ENCODE peak calls at places on chromosomes 6 and 20, in eight cellular contexts. P, W, X, S, D, J, C and M are unnamed samples.

GRCh38 chr6:151056230-151056907 is 183.4 kb upstream of the AKAP12 start:
- DNase-seq in X (no peak), D (no peak), W (no peak), J (no peak), C (no peak), S (no peak), P (no peak), M (no peak)

GRCh38 chr6:2993755-2994317 is 5.9 kb upstream of the NQO2 start:
- DNase-seq in S (no peak), J (no peak), X (no peak), P (no peak), D (no peak), C (no peak), W (no peak), M (no peak)

GRCh38 chr6:145020114-145020513 is 715.2 kb downstream of the EPM2A start:
- DNase-seq in W (no peak), P (no peak), S (no peak), J (no peak), D (no peak), C (no peak), X (no peak), M (no peak)

GRCh38 chr20:4956200-4956810 is 45.0 kb downstream of the SLC23A2 start:
- DNase-seq in P (no peak), C (no peak), W (peak; percentile 51), S (peak; percentile 61), J (no peak), X (peak; percentile 39), D (no peak), M (peak; percentile 8)

GRCh38 chr20:10074513-10074912 is 39.7 kb downstream of the ANKEF1 start:
- DNase-seq in D (no peak), J (peak; percentile 54), P (peak; percentile 32), S (peak; percentile 97), X (no peak), W (peak; percentile 78), C (peak; percentile 46), M (peak; percentile 28)

GRCh38 chr6:44342489-44342888 is at the start of gene SPATS1:
- DNase-seq in X (no peak), P (no peak), J (peak; percentile 45), W (no peak), C (no peak), S (peak; percentile 15), D (peak; percentile 46), M (no peak)

GRCh38 chr20:16501236-16501635 is 72.0 kb downstream of the KIF16B start:
- DNase-seq in C (no peak), W (no peak), P (no peak), S (no peak), X (no peak), J (no peak), D (no peak), M (no peak)

GRCh38 chr20:38999965-39000910 is 38.1 kb downstream of the DHX35 start:
- DNase-seq in X (no peak), S (no peak), P (no peak), W (no peak), C (no peak), D (no peak), J (no peak), M (no peak)

GRCh38 chr6:13044390-13044789 is 283.9 kb downstream of the TBC1D7 start:
- DNase-seq in J (no peak), D (no peak), P (no peak), C (no peak), S (peak; percentile 17), W (no peak), X (peak; percentile 75), M (peak; percentile 60)

GRCh38 chr20:58303547-58303946 is 6.0 kb upstream of the RAB22A start:
- DNase-seq in P (no peak), C (no peak), D (no peak), S (no peak), J (no peak), W (no peak), X (no peak), M (no peak)

GRCh38 chr6:133548409-133548808 is 307.3 kb downstream of the EYA4 start:
- DNase-seq in W (peak; percentile 41), J (no peak), C (peak; percentile 70), S (no peak), D (peak; percentile 58), X (no peak), P (peak; percentile 22), M (peak; percentile 56)

GRCh38 chr20:52305843-52306242 is 114.3 kb upstream of the ZFP64 start:
- DNase-seq in S (no peak), W (no peak), X (no peak), P (no peak), D (no peak), J (no peak), C (no peak), M (no peak)

GRCh38 chr6:74731921-74732320 is 473.9 kb downstream of the COL12A1 start:
- DNase-seq in C (peak; percentile 24), D (no peak), J (no peak), S (peak; percentile 12), P (no peak), X (no peak), W (peak; percentile 27), M (no peak)

GRCh38 chr20:46701556-46701955 is 7.9 kb upstream of the SLC2A10 start:
- DNase-seq in C (no peak), J (no peak), W (peak; percentile 34), X (no peak), S (no peak), P (no peak), D (no peak), M (no peak)

GRCh38 chr20:46012926-46013825 is 4.5 kb downstream of the MMP9 start:
- DNase-seq in D (no peak), J (no peak), X (no peak), W (no peak), S (no peak), C (no peak), P (no peak), M (no peak)

GRCh38 chr6:109865968-109866367 is 112.1 kb upstream of the GPR6 start:
- DNase-seq in W (no peak), S (no peak), D (no peak), J (no peak), P (no peak), C (no peak), X (no peak), M (no peak)

GRCh38 chr6:121510568-121511177 is 75.2 kb downstream of the GJA1 start:
- DNase-seq in P (no peak), C (no peak), X (no peak), W (no peak), D (no peak), J (no peak), S (peak; percentile 36), M (peak; percentile 19)

GRCh38 chr6:24054388-24054787 is 71.6 kb upstream of the NRSN1 start:
- DNase-seq in J (no peak), C (no peak), P (no peak), X (no peak), D (no peak), W (no peak), S (no peak), M (no peak)
- TF ChIP-seq CTCF in J (no peak), C (no peak), P (no peak), X (no peak), D (no peak), W (no peak), S (no peak), M (no peak)

DNA sequence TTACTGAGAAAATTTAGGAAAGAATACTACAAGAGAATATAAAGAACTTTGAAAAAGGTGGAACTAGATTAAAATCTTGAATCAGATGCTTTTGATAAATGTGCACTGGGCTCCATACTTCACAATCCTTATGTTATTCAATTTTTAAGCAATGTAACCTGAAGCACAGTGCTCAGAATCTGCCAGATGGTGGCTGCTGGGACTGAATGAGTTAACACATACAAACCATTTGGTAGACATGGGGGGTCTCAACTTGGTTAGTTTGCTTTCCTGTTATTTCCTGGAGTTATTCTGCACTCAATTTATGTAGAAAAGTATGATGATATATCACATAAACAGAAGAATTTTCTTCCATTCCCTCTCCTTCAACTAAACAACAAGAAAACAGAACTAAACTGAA is 326.5 kb downstream of the RNGTT start:
- DNase-seq in C (no peak), X (no peak), P (no peak), D (no peak), W (no peak), S (no peak), J (peak; percentile 35), M (no peak)
- TF ChIP-seq CTCF in C (no peak), X (no peak), P (no peak), D (no peak), W (no peak), S (no peak), J (no peak), M (no peak)

DNA sequence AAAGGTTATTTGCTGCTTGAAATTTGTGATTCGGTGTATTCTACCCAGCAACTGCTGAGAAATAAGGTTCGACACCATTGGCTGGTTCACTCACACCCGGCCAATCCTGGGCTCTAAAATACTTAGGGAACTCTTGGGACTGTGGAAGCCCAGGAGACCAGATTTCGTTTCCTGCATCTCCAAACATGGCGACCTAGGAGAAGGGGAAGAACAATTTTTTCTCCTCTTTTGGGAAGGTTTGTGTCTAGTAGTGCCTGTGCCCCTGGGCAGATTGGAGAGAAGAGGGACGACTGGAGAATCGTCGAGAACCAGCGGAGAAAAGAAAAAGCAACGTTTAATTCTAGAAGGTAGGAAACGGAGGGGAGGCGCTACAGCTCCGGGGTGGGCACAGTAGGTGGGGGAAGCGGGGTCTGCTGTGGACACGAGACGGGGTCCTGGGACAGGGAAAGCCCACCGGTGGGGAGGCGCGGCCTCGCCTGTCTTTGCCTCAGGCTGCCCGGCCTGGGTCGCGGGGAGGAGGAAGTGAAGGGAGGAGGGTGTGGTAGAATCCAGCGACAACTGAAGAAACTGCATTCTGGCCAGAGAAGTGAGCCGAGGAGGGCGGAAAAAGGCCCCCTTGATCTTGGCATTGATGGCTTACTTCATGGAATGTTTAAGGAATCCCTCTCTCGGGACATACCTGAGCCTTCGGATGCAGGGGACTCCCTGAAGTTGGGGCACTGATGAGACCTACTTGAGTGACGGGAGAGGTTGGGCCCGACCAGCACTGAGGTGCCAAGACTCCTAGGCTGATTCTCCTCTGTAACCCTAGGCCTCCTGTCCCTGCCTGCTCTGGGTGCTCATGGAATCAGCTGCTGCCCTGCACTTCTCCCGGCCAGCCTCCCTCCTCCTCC is at the start of gene BTN2A1:
- DNase-seq in X (peak; percentile 96), D (peak; percentile 79), W (peak; percentile 94), P (peak; percentile 83), C (peak; percentile 79), S (peak; percentile 93), J (peak; percentile 68), M (peak; percentile 78)
- TF ChIP-seq CTCF in X (peak; percentile 8), D (no peak), W (peak; percentile 35), P (peak; percentile 13), C (no peak), S (no peak), J (no peak), M (no peak)

DNA sequence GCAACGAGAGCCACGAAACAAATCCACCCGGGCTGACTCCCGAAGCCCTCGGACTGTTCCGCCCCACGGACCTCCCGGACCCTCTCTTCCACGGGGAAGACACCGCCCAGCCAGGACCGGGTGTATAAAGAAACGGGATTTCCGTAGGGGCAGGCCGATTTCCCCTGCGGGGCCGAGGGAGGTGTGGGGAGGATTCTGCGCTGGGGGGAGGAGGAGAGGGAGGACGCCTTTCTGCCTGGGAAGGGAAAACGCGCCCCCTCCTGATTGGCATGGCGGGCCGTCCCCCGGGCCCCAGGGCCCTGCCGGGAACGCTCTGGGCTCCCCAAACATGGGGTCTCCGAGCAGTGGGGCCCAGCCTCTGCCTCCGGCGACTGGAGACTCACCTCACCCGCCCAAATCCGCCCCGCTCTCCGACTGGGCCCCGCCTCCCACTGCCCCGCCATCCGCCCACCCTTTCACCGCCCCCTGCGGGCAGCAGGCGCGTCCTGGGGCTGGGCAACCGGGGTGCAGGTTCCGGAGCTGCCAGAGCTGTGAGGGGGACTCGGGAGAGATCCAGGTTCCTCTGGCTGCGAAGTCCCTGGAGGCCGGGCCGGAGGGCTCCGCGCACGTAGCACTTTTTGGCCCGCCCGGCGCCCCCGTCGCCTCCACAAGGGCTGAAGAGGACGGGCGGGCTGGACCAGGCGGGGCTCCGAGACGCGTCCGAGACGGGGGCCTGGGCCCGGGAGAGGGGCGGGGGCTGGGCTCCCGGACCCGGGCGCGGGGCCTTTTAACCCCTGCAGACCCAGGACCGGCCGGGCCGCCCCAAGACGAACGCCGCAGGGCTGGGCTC is 586 bp upstream of the PPDPF start:
- DNase-seq in C (no peak), D (no peak), J (peak; percentile 76), W (peak; percentile 18), S (peak; percentile 51), X (peak; percentile 75), P (no peak), M (peak; percentile 84)
- TF ChIP-seq CTCF in C (peak; percentile 33), D (no peak), J (peak; percentile 25), W (peak; percentile 61), S (no peak), X (no peak), P (peak; percentile 32), M (peak; percentile 60)